ENCODE peak calls at places on chromosomes 5 and 9, in five cellular contexts. T is GM23338; A is H1; D is T-helper 2 cell; B is stimulated activated CD4-positive, alpha-beta T cell treated with anti-CD3 and anti-CD28 coated beads, Interleukin-15, amount 100 ng/mL, for 24 hours. O is an unnamed sample.

GRCh38 chr9:107732781-107733529 is 243.4 kb upstream of the KLF4 start:
- DNase-seq in T (no peak), A (no peak), D (no peak), B (no peak), O (no peak)

GRCh38 chr9:126514037-126514821 is 99.5 kb upstream of the LMX1B start:
- DNase-seq in T (peak; percentile 87), A (peak; percentile 96), D (no peak), B (peak; percentile 74), O (peak; percentile 44)

GRCh38 chr5:107370569-107370968 is 300.2 kb downstream of the EFNA5 start:
- DNase-seq in T (no peak), A (no peak), D (no peak), B (no peak), O (no peak)

GRCh38 chr9:70044450-70045307 is 1.0 kb downstream of the MAMDC2 start:
- DNase-seq in T (peak; percentile 66), A (peak; percentile 66), D (no peak), B (peak; percentile 5), O (no peak)

GRCh38 chr5:149400304-149400703 is 21.2 kb upstream of the IL17B start:
- DNase-seq in T (no peak), A (no peak), D (no peak), B (no peak), O (no peak)

GRCh38 chr5:153629027-153629426 is 138.6 kb downstream of the GRIA1 start:
- DNase-seq in T (peak; percentile 73), A (peak; percentile 50), D (no peak), B (no peak), O (peak; percentile 29)

GRCh38 chr5:68818870-68819269 is 274.9 kb upstream of the SLC30A5 start:
- DNase-seq in T (no peak), A (no peak), D (no peak), B (no peak), O (no peak)

GRCh38 chr9:69877852-69878507 is 57.4 kb downstream of the CFAP95 start:
- DNase-seq in T (peak; percentile 77), A (no peak), D (no peak), B (no peak), O (peak; percentile 63)

GRCh38 chr5:68074048-68074632 is 141.4 kb upstream of the PIK3R1 start:
- DNase-seq in T (no peak), A (no peak), D (no peak), B (no peak), O (no peak)

GRCh38 chr5:4924581-4924980 is 215.5 kb upstream of the ADAMTS16 start:
- DNase-seq in T (no peak), A (no peak), D (no peak), B (no peak), O (no peak)

GRCh38 chr5:74919487-74919886 is 53.3 kb upstream of the FAM169A start:
- DNase-seq in T (peak; percentile 75), A (no peak), D (no peak), B (peak; percentile 9), O (peak; percentile 86)

GRCh38 chr5:139708877-139709586 is 60.9 kb downstream of the CXXC5 start:
- DNase-seq in T (peak; percentile 91), A (no peak), D (no peak), B (no peak), O (no peak)

GRCh38 chr5:179164331-179165311 is 104.4 kb downstream of the ZNF354C start:
- DNase-seq in T (no peak), A (peak; percentile 35), D (no peak), B (no peak), O (no peak)

GRCh38 chr5:32678472-32678871 is 32.6 kb upstream of the NPR3 start:
- DNase-seq in T (no peak), A (no peak), D (no peak), B (no peak), O (no peak)

GRCh38 chr5:141782991-141783598 is 95.1 kb downstream of the PCDH1 start:
- DNase-seq in T (no peak), A (no peak), D (no peak), B (no peak), O (no peak)

GRCh38 chr5:150082364-150082763 is 4.0 kb downstream of the CSF1R start:
- DNase-seq in T (no peak), A (no peak), D (no peak), B (no peak), O (no peak)

GRCh38 chr5:58972301-58972700 is 389.4 kb downstream of the RAB3C start:
- DNase-seq in T (no peak), A (no peak), D (no peak), B (no peak), O (no peak)